ENCODE peak calls at places on chromosomes 5 and 9, in nine cellular contexts. M is mesothelial cell of epicardium; P is HCEC 1CT; C is stimulated activated CD8-positive, alpha-beta memory T cell treated with anti-CD3 and anti-CD28 coated beads, Interleukin-15, amount 100 ng/mL, for 1 hour; H is mesenchymal stem cell; W is cardiac fibroblast; A is cerebellar cortex; U is ovary; K is NCI-H1048. Q is an unnamed sample.

GRCh38 chr5:73454379-73455036 is 5.9 kb upstream of the FOXD1 start:
- DNase-seq in M (peak), P (peak), C (no peak), H (peak), W (peak), A (peak), U (no peak), K (peak), Q (peak)

GRCh38 chr5:147046226-147046625 is 167.7 kb upstream of the PPP2R2B start:
- DNase-seq in M (no peak), P (no peak), C (no peak), H (peak), W (no peak), A (no peak), U (no peak), K (no peak), Q (no peak)

GRCh38 chr5:123047706-123048105 is 11.2 kb upstream of the PPIC start:
- DNase-seq in M (no peak), P (peak), C (no peak), H (no peak), W (no peak), A (no peak), U (no peak), K (no peak), Q (no peak)

GRCh38 chr5:19795218-19795617 is 192.8 kb downstream of the CDH18 start:
- DNase-seq in M (no peak), P (peak), C (no peak), H (peak), W (peak), A (no peak), U (no peak), K (no peak), Q (no peak)

GRCh38 chr5:1557114-1557873 is 33.5 kb upstream of the LPCAT1 start:
- DNase-seq in M (no peak), P (no peak), C (no peak), H (no peak), W (no peak), A (no peak), U (no peak), K (no peak), Q (no peak)

GRCh38 chr9:94860678-94861588 is 134.4 kb downstream of the AOPEP start:
- DNase-seq in M (no peak), P (no peak), C (peak), H (peak), W (peak), A (peak), U (no peak), K (no peak), Q (peak)

GRCh38 chr9:117672397-117672796 is 31.8 kb upstream of the TLR4 start:
- DNase-seq in M (no peak), P (no peak), C (no peak), H (no peak), W (peak), A (no peak), U (no peak), K (no peak), Q (no peak)

GRCh38 chr5:16502866-16503265 is 37.3 kb upstream of the ZNF622 start:
- DNase-seq in M (no peak), P (peak), C (no peak), H (peak), W (no peak), A (no peak), U (no peak), K (no peak), Q (no peak)

GRCh38 chr9:117412841-117413240 is 2.0 kb downstream of the ASTN2 start:
- DNase-seq in M (no peak), P (no peak), C (no peak), H (no peak), W (no peak), A (no peak), U (no peak), K (no peak), Q (peak)

GRCh38 chr9:93100265-93100636 is 4.2 kb downstream of the CARD19 start:
- DNase-seq in M (no peak), P (no peak), C (no peak), H (no peak), W (no peak), A (no peak), U (peak), K (no peak), Q (no peak)

GRCh38 chr5:150599917-150600511 is 40.4 kb upstream of the SYNPO start:
- DNase-seq in M (peak), P (peak), C (no peak), H (peak), W (peak), A (no peak), U (peak), K (no peak), Q (peak)

GRCh38 chr5:19266791-19267190 is 721.2 kb downstream of the CDH18 start:
- DNase-seq in M (no peak), P (no peak), C (no peak), H (no peak), W (no peak), A (no peak), U (no peak), K (no peak), Q (no peak)

GRCh38 chr5:169161022-169161680 is 139.8 kb downstream of the SLIT3 start:
- DNase-seq in M (peak), P (no peak), C (no peak), H (peak), W (peak), A (peak), U (peak), K (no peak), Q (no peak)

GRCh38 chr9:135043345-135043744 is 44.1 kb upstream of the OLFM1 start:
- DNase-seq in M (no peak), P (no peak), C (no peak), H (no peak), W (no peak), A (no peak), U (peak), K (no peak), Q (no peak)

GRCh38 chr9:112002131-112002846 is 105.7 kb downstream of the UGCG start:
- DNase-seq in M (no peak), P (no peak), C (no peak), H (no peak), W (no peak), A (no peak), U (no peak), K (no peak), Q (no peak)

GRCh38 chr9:106875548-106875947 is 12.6 kb downstream of the ZNF462 start:
- DNase-seq in M (no peak), P (no peak), C (no peak), H (no peak), W (no peak), A (no peak), U (no peak), K (no peak), Q (no peak)

GRCh38 chr5:143495124-143495523 is 91.6 kb upstream of the NR3C1 start:
- DNase-seq in M (no peak), P (no peak), C (no peak), H (peak), W (peak), A (no peak), U (no peak), K (no peak), Q (no peak)

GRCh38 chr9:31799953-31800609 is 584.4 kb upstream of the ACO1 start:
- DNase-seq in M (no peak), P (no peak), C (no peak), H (peak), W (peak), A (peak), U (no peak), K (peak), Q (no peak)

GRCh38 chr5:97480313-97480712 is 297.3 kb upstream of the RIOK2 start:
- DNase-seq in M (no peak), P (no peak), C (no peak), H (no peak), W (no peak), A (no peak), U (no peak), K (no peak), Q (no peak)

GRCh38 chr5:116388564-116389258 is 185.9 kb downstream of the SEMA6A start:
- DNase-seq in M (no peak), P (no peak), C (no peak), H (no peak), W (no peak), A (no peak), U (no peak), K (no peak), Q (no peak)

GRCh38 chr9:77589046-77589795 is 58.9 kb downstream of the GNA14 start:
- DNase-seq in M (no peak), P (no peak), C (no peak), H (no peak), W (no peak), A (no peak), U (no peak), K (no peak), Q (peak)

GRCh38 chr9:38405841-38406240 is 13.3 kb downstream of the ALDH1B1 start:
- DNase-seq in M (no peak), P (no peak), C (no peak), H (no peak), W (no peak), A (no peak), U (no peak), K (no peak), Q (no peak)

GRCh38 chr5:533243-534005 is 9.2 kb upstream of the SLC9A3 start:
- DNase-seq in M (no peak), P (no peak), C (no peak), H (no peak), W (no peak), A (no peak), U (no peak), K (no peak), Q (peak)

GRCh38 chr5:154708207-154708606 is 47.0 kb upstream of the LARP1 start:
- DNase-seq in M (no peak), P (no peak), C (no peak), H (no peak), W (no peak), A (no peak), U (no peak), K (no peak), Q (no peak)

GRCh38 chr9:127754099-127754760 is 19.1 kb upstream of the TOR2A start:
- DNase-seq in M (no peak), P (peak), C (no peak), H (no peak), W (no peak), A (peak), U (no peak), K (no peak), Q (no peak)

GRCh38 chr5:150215978-150216944 is 26.4 kb downstream of the SLC6A7 start:
- DNase-seq in M (no peak), P (no peak), C (no peak), H (no peak), W (no peak), A (no peak), U (no peak), K (no peak), Q (no peak)

GRCh38 chr5:159435855-159436254 is 105.6 kb upstream of the IL12B start:
- DNase-seq in M (no peak), P (no peak), C (no peak), H (no peak), W (no peak), A (no peak), U (no peak), K (no peak), Q (no peak)

GRCh38 chr5:45261125-45261524 is 435.1 kb downstream of the HCN1 start:
- DNase-seq in M (no peak), P (no peak), C (no peak), H (no peak), W (no peak), A (no peak), U (no peak), K (no peak), Q (no peak)

GRCh38 chr9:36991516-36992134 is 42.4 kb downstream of the PAX5 start:
- DNase-seq in M (no peak), P (no peak), C (no peak), H (no peak), W (peak), A (peak), U (no peak), K (no peak), Q (no peak)

GRCh38 chr9:109506097-109506712 is 8.1 kb upstream of the PTPN3 start:
- DNase-seq in M (no peak), P (no peak), C (no peak), H (peak), W (no peak), A (no peak), U (no peak), K (no peak), Q (no peak)

GRCh38 chr9:90808890-90809685 is 7.5 kb downstream of the SYK start:
- DNase-seq in M (no peak), P (no peak), C (no peak), H (no peak), W (no peak), A (no peak), U (no peak), K (no peak), Q (no peak)

GRCh38 chr5:38471709-38472108 is 84.7 kb downstream of the LIFR start:
- DNase-seq in M (no peak), P (no peak), C (no peak), H (no peak), W (no peak), A (no peak), U (no peak), K (no peak), Q (no peak)

GRCh38 chr9:68619056-68619455 is 78.4 kb upstream of the TMEM252 start:
- DNase-seq in M (no peak), P (no peak), C (no peak), H (no peak), W (no peak), A (no peak), U (no peak), K (no peak), Q (no peak)

GRCh38 chr9:121833061-121833460 is 181.6 kb downstream of the DAB2IP start:
- DNase-seq in M (peak), P (no peak), C (no peak), H (no peak), W (no peak), A (no peak), U (peak), K (no peak), Q (no peak)